ENCODE peak calls at places on chromosomes 6 and 20, in ten cellular contexts. E is pancreas; K is cardiac fibroblast; C is stomach; A is brain microvascular endothelial cell; Q is upper lobe of left lung; J is AG04450; G is CD8-positive, alpha-beta T cell; F is OCI-LY7; U is adrenal gland. Y is an unnamed sample.

GRCh38 chr6:112061605-112062004 is 7.7 kb downstream of the CCN6 start:
- DNase-seq in E (no peak), K (peak; percentile 62), C (no peak), A (peak; percentile 33), Q (no peak), J (no peak), G (no peak), F (no peak), U (no peak), Y (no peak)

GRCh38 chr6:156953478-156954146 is 176.4 kb downstream of the ARID1B start:
- DNase-seq in E (no peak), K (peak; percentile 99), C (no peak), A (peak; percentile 98), Q (no peak), J (peak; percentile 92), G (peak; percentile 51), F (peak; percentile 19), U (peak; percentile 52), Y (no peak)

GRCh38 chr6:14026831-14027539 is 90.6 kb upstream of the CD83 start:
- DNase-seq in E (no peak), K (peak; percentile 3), C (no peak), A (no peak), Q (no peak), J (no peak), G (no peak), F (no peak), U (no peak), Y (no peak)

GRCh38 chr20:24773751-24774201 is 175.3 kb upstream of the CST7 start:
- DNase-seq in E (no peak), K (peak; percentile 81), C (peak; percentile 4), A (peak; percentile 67), Q (peak; percentile 9), J (peak; percentile 13), G (no peak), F (no peak), U (no peak), Y (no peak)

GRCh38 chr6:134347916-134348805 is 30.2 kb upstream of the SGK1 start:
- DNase-seq in E (no peak), K (peak; percentile 99), C (no peak), A (peak; percentile 99), Q (no peak), J (peak; percentile 65), G (no peak), F (no peak), U (peak; percentile 49), Y (no peak)

GRCh38 chr6:113651120-113651519 is 206.0 kb upstream of the MARCKS start:
- DNase-seq in E (peak; percentile 30), K (no peak), C (no peak), A (no peak), Q (no peak), J (no peak), G (no peak), F (no peak), U (no peak), Y (no peak)

GRCh38 chr6:20159781-20160540 is 52.3 kb downstream of the MBOAT1 start:
- DNase-seq in E (no peak), K (no peak), C (no peak), A (no peak), Q (no peak), J (no peak), G (no peak), F (no peak), U (no peak), Y (no peak)

GRCh38 chr6:37732688-37733087 is 35.0 kb upstream of the MDGA1 start:
- DNase-seq in E (no peak), K (no peak), C (no peak), A (no peak), Q (no peak), J (no peak), G (no peak), F (no peak), U (no peak), Y (no peak)

GRCh38 chr20:64090165-64090564 is 6.0 kb upstream of the LKAAEAR1 start:
- DNase-seq in E (no peak), K (no peak), C (no peak), A (no peak), Q (no peak), J (no peak), G (no peak), F (no peak), U (no peak), Y (no peak)

GRCh38 chr20:1330075-1330830 is 1.3 kb upstream of the SDCBP2 start:
- DNase-seq in E (peak; percentile 88), K (peak; percentile 87), C (peak; percentile 85), A (no peak), Q (peak; percentile 65), J (no peak), G (peak; percentile 44), F (peak; percentile 38), U (peak; percentile 85), Y (peak; percentile 41)

GRCh38 chr6:149909701-149910470 is 12.0 kb upstream of the RAET1E start:
- DNase-seq in E (no peak), K (no peak), C (no peak), A (no peak), Q (no peak), J (no peak), G (no peak), F (no peak), U (no peak), Y (no peak)
- H3K4me3 ChIP-seq in E (no peak overlapping the region), K (no peak overlapping the region), C (no peak overlapping the region), A (no peak overlapping the region), Q (no peak overlapping the region), J (no peak overlapping the region), G (no peak overlapping the region), F (no peak overlapping the region), U (no peak overlapping the region), Y (no peak overlapping the region)

DNA sequence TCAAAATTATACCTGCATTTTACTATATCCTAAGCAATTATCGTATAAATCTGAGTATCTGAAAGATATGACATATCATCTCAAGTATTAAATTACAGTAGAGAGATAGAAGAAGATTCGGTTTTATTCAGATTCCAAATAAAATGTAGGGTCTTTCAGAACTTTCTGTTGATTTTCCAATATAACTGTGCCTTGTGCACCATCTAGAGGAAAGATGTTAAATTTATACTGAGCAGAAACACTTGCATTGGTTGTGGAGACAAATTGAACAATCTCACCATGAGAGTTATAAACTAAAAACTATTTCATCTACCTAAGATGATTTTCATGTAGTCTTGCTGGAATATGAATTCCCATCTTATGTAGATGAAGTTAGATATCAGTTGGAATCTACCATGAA is 26.8 kb upstream of the HSF2 start:
- DNase-seq in E (no peak), K (peak; percentile 18), C (no peak), A (no peak), Q (no peak), J (no peak), G (no peak), F (no peak), U (no peak), Y (no peak)
- TF ChIP-seq CTCF in E (peak; percentile 12), K (no peak), C (peak; percentile 7), A (peak; percentile 19), Q (no peak), J (peak; percentile 30), G (no peak), F (peak; percentile 53), U (peak; percentile 19), Y (no peak)

GRCh38 chr6:53236241-53236640 is 87.6 kb upstream of the GCM1 start:
- DNase-seq in E (no peak), K (no peak), C (no peak), A (no peak), Q (no peak), J (no peak), G (no peak), F (no peak), U (no peak), Y (peak; percentile 58)
- H3K4me3 ChIP-seq in E (no peak overlapping the region), K (no peak overlapping the region), C (no peak overlapping the region), A (no peak overlapping the region), Q (no peak overlapping the region), J (no peak overlapping the region), G (no peak overlapping the region), F (no peak overlapping the region), U (no peak overlapping the region), Y (no peak overlapping the region)

GRCh38 chr6:53273356-53273755 is 75.4 kb downstream of the ELOVL5 start:
- DNase-seq in E (no peak), K (no peak), C (no peak), A (no peak), Q (no peak), J (no peak), G (no peak), F (no peak), U (no peak), Y (no peak)
- TF ChIP-seq CTCF in E (no peak), K (peak; percentile 1), C (no peak), A (peak; percentile 45), Q (no peak), J (peak; percentile 11), G (no peak), F (peak; percentile 15), U (no peak), Y (peak; percentile 2)

GRCh38 chr20:31859998-31860380 is 10.3 kb downstream of the DUSP15 start:
- DNase-seq in E (no peak), K (no peak), C (no peak), A (no peak), Q (no peak), J (no peak), G (no peak), F (no peak), U (no peak), Y (no peak)

GRCh38 chr20:31857861-31858835 is 12.2 kb downstream of the DUSP15 start:
- DNase-seq in E (no peak), K (no peak), C (no peak), A (no peak), Q (no peak), J (no peak), G (no peak), F (peak; percentile 54), U (no peak), Y (peak; percentile 36)

GRCh38 chr20:31860431-31861345 is 9.6 kb downstream of the DUSP15 start:
- DNase-seq in E (no peak), K (peak; percentile 61), C (no peak), A (no peak), Q (no peak), J (no peak), G (no peak), F (peak; percentile 55), U (peak; percentile 53), Y (no peak)

GRCh38 chr20:31861346-31862156 is 8.8 kb downstream of the DUSP15 start:
- DNase-seq in E (peak; percentile 76), K (no peak), C (peak; percentile 58), A (no peak), Q (peak; percentile 38), J (no peak), G (peak; percentile 70), F (peak; percentile 91), U (peak; percentile 50), Y (peak; percentile 83)

GRCh38 chr20:31859266-31859997 is 10.9 kb downstream of the DUSP15 start:
- DNase-seq in E (no peak), K (no peak), C (no peak), A (no peak), Q (no peak), J (no peak), G (no peak), F (no peak), U (no peak), Y (no peak)
- H3K4me3 ChIP-seq in E (no peak overlapping the region), K (no peak overlapping the region), C (no peak overlapping the region), A (no peak overlapping the region), Q (no peak overlapping the region), J (no peak overlapping the region), G (no peak overlapping the region), F (no peak overlapping the region), U (no peak overlapping the region), Y (no peak overlapping the region)